ENCODE peak calls at places on chromosomes 5 and 9, in four cellular contexts. One of them, this sample, is unnamed.

GRCh38 chr5:107058239-107058638 is 612.5 kb downstream of the EFNA5 start:
- DNase-seq in tibial nerve: no peak
- DNase-seq in AG04449: no peak
- DNase-seq in AG09319: no peak
- DNase-seq in this sample: no peak

GRCh38 chr5:157924931-157925729 is 66.2 kb upstream of the CLINT1 start:
- DNase-seq in tibial nerve: no peak
- DNase-seq in AG04449: no peak
- DNase-seq in AG09319: no peak
- DNase-seq in this sample: no peak

GRCh38 chr9:131398204-131398603 is 4.3 kb downstream of the PRRC2B start:
- DNase-seq in AG04449: no peak
- DNase-seq in AG09319: no peak
- DNase-seq in tibial nerve: no peak
- DNase-seq in this sample: no peak

GRCh38 chr9:100669968-100670367 is 92.1 kb downstream of the CAVIN4 start:
- DNase-seq in AG09319: no peak
- DNase-seq in tibial nerve: no peak
- DNase-seq in AG04449: no peak
- DNase-seq in this sample: no peak

GRCh38 chr5:180775624-180776023 is 27.0 kb downstream of the MGAT1 start:
- DNase-seq in AG09319: no peak
- DNase-seq in tibial nerve: no peak
- DNase-seq in AG04449: no peak
- DNase-seq in this sample: no peak

GRCh38 chr5:176570044-176570443 is 20.9 kb downstream of the CDHR2 start:
- DNase-seq in tibial nerve: no peak
- DNase-seq in AG09319: no peak
- DNase-seq in AG04449: no peak
- DNase-seq in this sample: no peak

GRCh38 chr5:89735108-89735507 is 674.4 kb downstream of the CETN3 start:
- DNase-seq in AG09319: no peak
- DNase-seq in tibial nerve: no peak
- DNase-seq in AG04449: no peak
- DNase-seq in this sample: no peak

GRCh38 chr5:25301836-25302235 is 657.1 kb upstream of the CDH10 start:
- DNase-seq in AG09319: no peak
- DNase-seq in AG04449: no peak
- DNase-seq in tibial nerve: no peak
- DNase-seq in this sample: no peak

GRCh38 chr9:111316796-111317195 is 13.2 kb downstream of the OR2K2 start:
- DNase-seq in AG04449: no peak
- DNase-seq in tibial nerve: no peak
- DNase-seq in AG09319: peak; percentile 49
- DNase-seq in this sample: no peak

GRCh38 chr5:133758641-133759040 is 146.3 kb upstream of the FSTL4 start:
- DNase-seq in AG09319: no peak
- DNase-seq in tibial nerve: no peak
- DNase-seq in AG04449: no peak
- DNase-seq in this sample: no peak

GRCh38 chr5:122124766-122125165 is 4.6 kb upstream of the ZNF474 start:
- DNase-seq in tibial nerve: no peak
- DNase-seq in AG09319: no peak
- DNase-seq in AG04449: no peak
- DNase-seq in this sample: no peak

This sample was measured in heart right ventricle.